ENCODE peak calls at places on chromosome 10, in four cellular contexts. N, J, F and P are unnamed samples.

GRCh38 chr10:132588301-132589013 is 50.9 kb downstream of the INPP5A start:
- DNase-seq in N (no peak), J (peak; percentile 39), F (no peak), P (no peak)

GRCh38 chr10:5775705-5776104 is 37.5 kb downstream of the GDI2 start:
- DNase-seq in N (no peak), J (no peak), F (no peak), P (no peak)

GRCh38 chr10:23096814-23097549 is 1.6 kb downstream of the MSRB2 start:
- DNase-seq in N (no peak), J (peak; percentile 97), F (peak; percentile 98), P (peak; percentile 65)

GRCh38 chr10:3931224-3931623 is 146.2 kb upstream of the KLF6 start:
- DNase-seq in N (no peak), J (no peak), F (no peak), P (no peak)

GRCh38 chr10:120503695-120504094 is 46.7 kb downstream of the PLPP4 start:
- DNase-seq in N (no peak), J (no peak), F (no peak), P (peak; percentile 2)

GRCh38 chr10:119806334-119807130 is 66.1 kb downstream of the MCMBP start:
- DNase-seq in N (no peak), J (no peak), F (no peak), P (no peak)

GRCh38 chr10:114142018-114142417 is 32.0 kb downstream of the CCDC186 start:
- DNase-seq in N (no peak), J (peak; percentile 4), F (no peak), P (no peak)

GRCh38 chr10:24034571-24034970 is 174.4 kb upstream of the KIAA1217 start:
- DNase-seq in N (no peak), J (peak; percentile 3), F (no peak), P (no peak)

GRCh38 chr10:15092855-15093408 is 4.2 kb upstream of the RPP38 start:
- DNase-seq in N (no peak), J (no peak), F (no peak), P (no peak)

GRCh38 chr10:35208949-35209613 is 82.4 kb downstream of the CREM start:
- DNase-seq in N (no peak), J (no peak), F (no peak), P (no peak)

GRCh38 chr10:81838950-81839349 is 36.0 kb upstream of the NRG3 start:
- DNase-seq in N (no peak), J (peak; percentile 0), F (no peak), P (no peak)

GRCh38 chr10:36280396-36280795 is 638.3 kb upstream of the FZD8 start:
- DNase-seq in N (no peak), J (peak; percentile 22), F (no peak), P (no peak)

GRCh38 chr10:79884006-79884405 is 57.5 kb downstream of the NUTM2E start:
- DNase-seq in N (no peak), J (peak; percentile 2), F (peak; percentile 2), P (no peak)

GRCh38 chr10:20767028-20767427 is 130.1 kb downstream of the NEBL start:
- DNase-seq in N (no peak), J (peak; percentile 13), F (peak; percentile 62), P (peak; percentile 21)

GRCh38 chr10:104639595-104640338 is 1.3 kb upstream of the SORCS3 start:
- DNase-seq in N (no peak), J (no peak), F (no peak), P (no peak)

GRCh38 chr10:132154440-132154839 is 32.3 kb upstream of the DPYSL4 start:
- DNase-seq in N (no peak), J (no peak), F (no peak), P (no peak)

GRCh38 chr10:28879875-28880381 is 202.6 kb downstream of the BAMBI start:
- DNase-seq in N (no peak), J (peak; percentile 59), F (no peak), P (no peak)

GRCh38 chr10:47269294-47269693 is 30.7 kb upstream of the GDF10 start:
- DNase-seq in N (no peak), J (peak; percentile 13), F (peak; percentile 21), P (no peak)

GRCh38 chr10:131644287-131644686 is 256.5 kb upstream of the PPP2R2D start:
- DNase-seq in N (peak; percentile 21), J (no peak), F (no peak), P (no peak)

GRCh38 chr10:129961274-129961839 is 2.7 kb downstream of the EBF3 start:
- DNase-seq in N (no peak), J (peak; percentile 52), F (no peak), P (no peak)
- TF ChIP-seq CTCF in N (no peak), J (no peak), F (no peak), P (no peak)

DNA sequence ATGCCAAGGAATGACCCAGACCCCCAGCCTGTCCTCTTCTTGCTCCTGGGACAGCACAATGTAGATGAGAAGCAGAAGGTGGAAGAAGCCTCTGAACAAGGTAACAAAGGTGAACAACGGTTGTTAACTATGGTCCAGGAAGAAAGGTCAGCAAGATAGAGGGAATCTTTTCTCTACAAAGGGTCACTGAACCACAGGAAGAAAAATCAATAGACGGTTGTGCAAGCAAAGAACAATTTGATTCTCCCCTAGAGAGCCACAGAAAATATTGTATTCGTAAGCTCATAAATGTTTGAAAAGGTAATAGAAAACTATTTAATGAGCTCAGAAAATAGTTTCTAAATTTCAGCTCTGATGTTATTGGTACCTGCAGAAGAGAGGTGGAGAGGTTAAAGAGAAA is 111.3 kb downstream of the ST8SIA6 start:
- DNase-seq in N (no peak), J (no peak), F (no peak), P (no peak)
- H3K4me3 ChIP-seq in N (no peak overlapping the region), J (no peak overlapping the region), F (no peak overlapping the region), P (no peak overlapping the region)

GRCh38 chr10:123573236-123574147 is 92.7 kb upstream of the GPR26 start:
- DNase-seq in N (peak; percentile 78), J (peak; percentile 27), F (no peak), P (peak; percentile 61)
- TF ChIP-seq CTCF in N (peak; percentile 74), J (peak; percentile 57), F (peak; percentile 14), P (peak; percentile 74)

DNA sequence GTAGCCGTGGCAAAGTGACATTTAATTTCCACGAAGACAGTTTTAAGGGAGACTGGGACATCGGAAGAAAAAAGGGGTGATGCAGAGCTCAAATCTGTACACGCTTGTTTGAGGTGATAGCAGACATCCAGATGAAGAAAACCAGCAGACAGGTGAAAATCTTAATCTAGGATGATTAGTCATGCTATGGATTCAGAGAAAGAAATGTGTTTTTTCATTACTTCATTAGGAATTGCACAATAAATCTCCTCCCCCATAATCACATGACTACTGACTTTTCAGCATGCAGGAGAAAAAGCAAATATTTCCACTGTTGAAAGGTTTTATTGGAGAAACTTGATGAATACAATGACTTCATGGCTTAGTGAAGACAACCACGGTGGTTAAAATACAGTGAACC is 2.5 kb downstream of the NUDT5 start:
- DNase-seq in N (no peak), J (peak; percentile 74), F (peak; percentile 68), P (peak; percentile 17)
- H3K4me3 ChIP-seq in N (no peak overlapping the region), J (no peak overlapping the region), F (no peak overlapping the region), P (no peak overlapping the region)

GRCh38 chr10:52359466-52359865 is 45.4 kb downstream of the DKK1 start:
- DNase-seq in N (no peak), J (peak; percentile 16), F (no peak), P (no peak)

GRCh38 chr10:52351911-52352310 is 37.8 kb downstream of the DKK1 start:
- DNase-seq in N (no peak), J (no peak), F (no peak), P (no peak)

GRCh38 chr10:52353210-52353609 is 39.1 kb downstream of the DKK1 start:
- DNase-seq in N (no peak), J (no peak), F (no peak), P (no peak)

GRCh38 chr10:52357986-52358385 is 43.9 kb downstream of the DKK1 start:
- DNase-seq in N (no peak), J (peak; percentile 61), F (no peak), P (no peak)

GRCh38 chr10:52353960-52354394 is 39.9 kb downstream of the DKK1 start:
- DNase-seq in N (no peak), J (peak; percentile 50), F (peak; percentile 76), P (no peak)
- TF ChIP-seq CTCF in N (no peak), J (no peak), F (no peak), P (no peak)

GRCh38 chr10:74589226-74589673 is 237.2 kb upstream of the KAT6B start:
- DNase-seq in N (peak; percentile 59), J (peak; percentile 99), F (peak; percentile 100), P (peak; percentile 98)

GRCh38 chr10:74587109-74587508 is 239.3 kb upstream of the KAT6B start:
- DNase-seq in N (no peak), J (no peak), F (no peak), P (no peak)

GRCh38 chr10:74586088-74586585 is 240.3 kb upstream of the KAT6B start:
- DNase-seq in N (no peak), J (peak; percentile 12), F (peak; percentile 66), P (peak; percentile 26)

DNA sequence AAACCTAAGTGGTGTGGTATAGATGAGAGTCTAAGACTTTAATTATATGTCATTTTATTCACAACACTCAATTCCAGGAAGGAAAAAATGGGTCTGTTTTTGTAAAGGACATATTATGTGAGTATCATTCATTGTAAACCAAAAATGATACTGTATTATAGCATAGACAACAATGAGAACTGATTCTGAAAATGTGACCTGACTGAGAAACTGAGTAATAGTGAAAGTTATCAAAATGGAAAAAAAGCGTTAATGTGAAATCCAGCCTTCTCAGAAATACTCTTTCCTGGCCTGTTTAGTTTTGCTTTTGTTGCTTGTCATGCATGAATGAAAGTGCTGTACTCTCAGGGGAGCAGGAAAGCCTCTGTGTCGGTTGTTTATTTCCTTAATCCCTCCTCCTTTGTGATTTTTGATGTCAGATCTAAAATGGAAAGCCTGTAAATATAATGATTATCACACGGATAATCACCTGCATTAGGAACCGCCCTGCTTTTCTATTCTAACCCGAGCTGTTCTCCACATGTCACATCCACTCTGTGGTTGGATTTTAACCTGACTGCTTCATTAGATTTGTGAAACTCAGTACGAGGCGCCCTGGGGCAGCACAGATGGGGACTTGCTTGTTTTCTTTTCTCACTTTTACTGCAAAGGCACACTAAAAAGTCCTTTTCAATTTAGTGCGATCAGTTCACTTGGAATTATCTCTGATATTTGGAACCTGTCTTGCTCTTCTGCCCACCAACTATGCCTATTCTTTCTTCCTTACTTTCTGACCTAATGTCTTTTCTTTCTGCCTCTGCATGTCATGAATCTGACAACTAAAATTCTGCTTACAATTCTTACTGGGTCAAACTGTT is 240.9 kb upstream of the KAT6B start:
- DNase-seq in N (no peak), J (peak; percentile 19), F (peak; percentile 22), P (peak; percentile 74)
- H3K4me3 ChIP-seq in N (no peak overlapping the region), J (no peak overlapping the region), F (no peak overlapping the region), P (peak overlapping the region; percentile 32)

GRCh38 chr10:22016046-22016705 is 12.6 kb upstream of the DNAJC1 start:
- DNase-seq in N (no peak), J (peak; percentile 29), F (peak; percentile 20), P (no peak)

GRCh38 chr10:22006379-22006884 is 2.9 kb upstream of the DNAJC1 start:
- DNase-seq in N (no peak), J (no peak), F (no peak), P (no peak)

GRCh38 chr10:22005763-22006162 is 2.2 kb upstream of the DNAJC1 start:
- DNase-seq in N (no peak), J (no peak), F (no peak), P (no peak)

GRCh38 chr10:22010973-22011408 is 7.5 kb upstream of the DNAJC1 start:
- DNase-seq in N (no peak), J (peak; percentile 57), F (peak; percentile 60), P (peak; percentile 50)
- TF ChIP-seq CTCF in N (peak; percentile 66), J (peak; percentile 11), F (no peak), P (peak; percentile 55)